ENCODE peak calls at places on chromosome 21, in four cellular contexts. L, I, V and D are unnamed samples.
A peak's percentile ranks its signal among the peaks of the same experiment; 100 is the strongest.

GRCh38 chr21:44812640-44813039 is 5.2 kb downstream of the SUMO3 start:
- DNase-seq in L (no peak), I (no peak), V (peak; percentile 46), D (no peak)

GRCh38 chr21:39088831-39089380 is 94.3 kb downstream of the PSMG1 start:
- DNase-seq in L (no peak), I (no peak), V (no peak), D (no peak)

GRCh38 chr21:45070970-45071369 is 3.4 kb upstream of the ADARB1 start:
- DNase-seq in L (no peak), I (no peak), V (no peak), D (no peak)

GRCh38 chr21:32812035-32812434 is 40.5 kb upstream of the PAXBP1 start:
- DNase-seq in L (peak; percentile 91), I (no peak), V (no peak), D (no peak)

GRCh38 chr21:15682182-15682895 is 47.4 kb upstream of the USP25 start:
- DNase-seq in L (no peak), I (no peak), V (no peak), D (no peak)

GRCh38 chr21:39531777-39532333 is 80.1 kb downstream of the SH3BGR start:
- DNase-seq in L (no peak), I (no peak), V (no peak), D (no peak)

GRCh38 chr21:43899307-43900077 is 34.5 kb downstream of the AGPAT3 start:
- DNase-seq in L (no peak), I (no peak), V (no peak), D (peak; percentile 62)

GRCh38 chr21:41973861-41974751 is 20.3 kb upstream of the C2CD2 start:
- DNase-seq in L (peak; percentile 60), I (no peak), V (peak; percentile 22), D (no peak)

GRCh38 chr21:16794944-16795343 is 717.9 kb upstream of the CXADR start:
- DNase-seq in L (no peak), I (no peak), V (no peak), D (no peak)

GRCh38 chr21:45130324-45130774 is 56.0 kb downstream of the ADARB1 start:
- DNase-seq in L (no peak), I (no peak), V (no peak), D (no peak)

GRCh38 chr21:45138199-45139002 is 64.0 kb downstream of the ADARB1 start:
- DNase-seq in L (no peak), I (no peak), V (peak; percentile 72), D (peak; percentile 54)

GRCh38 chr21:23858878-23859277 is 1748.4 kb downstream of the MRPL39 start:
- DNase-seq in L (no peak), I (no peak), V (no peak), D (no peak)

GRCh38 chr21:41182547-41182946 is 14.6 kb downstream of the BACE2 start:
- DNase-seq in L (no peak), I (no peak), V (no peak), D (no peak)

GRCh38 chr21:28256420-28256831 is 736.3 kb downstream of the LTN1 start:
- DNase-seq in L (no peak), I (no peak), V (no peak), D (no peak)

GRCh38 chr21:43975469-43976098 is 36.5 kb upstream of the TRAPPC10 start:
- DNase-seq in L (peak; percentile 95), I (peak; percentile 81), V (peak; percentile 86), D (peak; percentile 79)

GRCh38 chr21:35025206-35026152 is 23.6 kb downstream of the RUNX1 start:
- DNase-seq in L (no peak), I (no peak), V (no peak), D (no peak)

GRCh38 chr21:46228345-46229051 is at the start of gene LSS:
- DNase-seq in L (peak; percentile 98), I (peak; percentile 98), V (peak; percentile 98), D (peak; percentile 99)
- TF ChIP-seq POLR2A in L (peak; percentile 50), I (no peak), V (no peak), D (peak; percentile 49)

GRCh38 chr21:24976238-24976637 is 631.0 kb downstream of the MRPL39 start:
- DNase-seq in L (no peak), I (no peak), V (no peak), D (no peak)
- TF ChIP-seq POLR2AphosphoS5 in L (no peak), I (no peak), V (no peak), D (no peak)

GRCh38 chr21:37267269-37268185 is at the start of gene VPS26C:
- DNase-seq in L (peak; percentile 99), I (peak; percentile 99), V (peak; percentile 98), D (peak; percentile 98)
- TF ChIP-seq EP300 in L (peak; percentile 25), I (no peak), V (peak; percentile 40), D (no peak)

DNA sequence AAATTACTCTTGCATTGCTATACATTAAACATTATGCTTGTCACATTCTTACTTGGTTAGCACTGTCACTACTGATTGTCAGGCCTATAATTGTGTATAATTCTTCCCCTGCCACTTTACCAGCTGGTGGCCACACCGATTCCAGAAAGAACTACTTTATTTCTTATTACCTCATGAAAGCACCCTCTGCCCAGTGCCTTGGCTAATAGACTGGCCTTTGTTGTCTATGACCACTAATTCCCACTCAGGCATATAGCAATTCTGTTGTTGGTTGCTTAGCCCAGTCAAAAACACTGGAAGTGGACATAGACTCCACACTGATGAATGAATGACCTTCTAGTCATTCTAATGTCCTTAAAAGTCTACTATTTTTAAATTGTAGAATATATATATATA is 35.6 kb downstream of the MRPL39 start:
- DNase-seq in L (no peak), I (no peak), V (no peak), D (no peak)
- TF ChIP-seq POLR2A in L (no peak), I (no peak), V (no peak), D (no peak)

GRCh38 chr21:37072239-37072987 is 458 bp downstream of the PIGP start:
- DNase-seq in L (peak; percentile 96), I (no peak), V (peak; percentile 58), D (peak; percentile 74)
- TF ChIP-seq POLR2AphosphoS5 in L (no peak), I (no peak), V (peak; percentile 71), D (peak; percentile 5)

GRCh38 chr21:17819878-17820232 is 699 bp upstream of the C21orf91 start:
- DNase-seq in L (no peak), I (no peak), V (no peak), D (no peak)
- TF ChIP-seq EP300 in L (no peak), I (no peak), V (no peak), D (no peak)

GRCh38 chr21:33898546-33898945 is 17.1 kb downstream of the ATP5PO start:
- DNase-seq in L (no peak), I (no peak), V (no peak), D (no peak)

GRCh38 chr21:33901421-33902288 is 13.9 kb downstream of the ATP5PO start:
- DNase-seq in L (no peak), I (no peak), V (no peak), D (no peak)

GRCh38 chr21:33904041-33904440 is 11.6 kb downstream of the ATP5PO start:
- DNase-seq in L (no peak), I (no peak), V (no peak), D (no peak)

GRCh38 chr21:33899199-33899598 is 16.4 kb downstream of the ATP5PO start:
- DNase-seq in L (no peak), I (no peak), V (no peak), D (no peak)

GRCh38 chr21:33902349-33902748 is 13.3 kb downstream of the ATP5PO start:
- DNase-seq in L (no peak), I (no peak), V (no peak), D (no peak)
- TF ChIP-seq POLR2A in L (no peak), I (no peak), V (no peak), D (no peak)